ENCODE peak calls at places on chromosomes 6 and 20, in eight cellular contexts. One of them, this sample, is unnamed.

GRCh38 chr20:56755201-56755600 is 126.1 kb downstream of the TFAP2C start:
- DNase-seq in mammary epithelial cell: no peak
- DNase-seq in heart left ventricle: no peak
- DNase-seq in cardiac muscle cell: no peak
- DNase-seq in tibial nerve: no peak
- DNase-seq in HFFc6: no peak
- DNase-seq in bronchial epithelial cell: no peak
- DNase-seq in upper lobe of right lung: no peak
- DNase-seq in this sample: no peak

GRCh38 chr20:36604952-36605308 is 649 bp upstream of the RAB5IF start:
- DNase-seq in mammary epithelial cell: no peak
- DNase-seq in heart left ventricle: peak; percentile 55
- DNase-seq in cardiac muscle cell: no peak
- DNase-seq in tibial nerve: peak; percentile 18
- DNase-seq in HFFc6: no peak
- DNase-seq in bronchial epithelial cell: no peak
- DNase-seq in upper lobe of right lung: peak; percentile 70
- DNase-seq in this sample: peak; percentile 26

GRCh38 chr6:56890683-56891429 is 64.1 kb upstream of the BEND6 start:
- DNase-seq in mammary epithelial cell: peak; percentile 63
- DNase-seq in heart left ventricle: no peak
- DNase-seq in cardiac muscle cell: no peak
- DNase-seq in tibial nerve: no peak
- DNase-seq in HFFc6: peak; percentile 95
- DNase-seq in bronchial epithelial cell: peak; percentile 78
- DNase-seq in upper lobe of right lung: no peak
- DNase-seq in this sample: peak; percentile 66

GRCh38 chr6:130943738-130944137 is 116.5 kb downstream of the SMLR1 start:
- DNase-seq in mammary epithelial cell: no peak
- DNase-seq in heart left ventricle: no peak
- DNase-seq in cardiac muscle cell: peak; percentile 11
- DNase-seq in tibial nerve: no peak
- DNase-seq in HFFc6: no peak
- DNase-seq in bronchial epithelial cell: no peak
- DNase-seq in upper lobe of right lung: no peak
- DNase-seq in this sample: no peak

GRCh38 chr6:26157150-26157837 is 70.1 kb downstream of the HFE start:
- DNase-seq in mammary epithelial cell: no peak
- DNase-seq in heart left ventricle: peak; percentile 65
- DNase-seq in cardiac muscle cell: peak; percentile 86
- DNase-seq in tibial nerve: peak; percentile 53
- DNase-seq in HFFc6: no peak
- DNase-seq in bronchial epithelial cell: peak; percentile 76
- DNase-seq in upper lobe of right lung: peak; percentile 79
- DNase-seq in this sample: peak; percentile 70

GRCh38 chr6:125019873-125020272 is 57.6 kb downstream of the RNF217 start:
- DNase-seq in mammary epithelial cell: no peak
- DNase-seq in heart left ventricle: peak; percentile 26
- DNase-seq in cardiac muscle cell: no peak
- DNase-seq in tibial nerve: no peak
- DNase-seq in HFFc6: no peak
- DNase-seq in bronchial epithelial cell: no peak
- DNase-seq in upper lobe of right lung: no peak
- DNase-seq in this sample: no peak

GRCh38 chr6:155854787-155855186 is 399.1 kb upstream of the NOX3 start:
- DNase-seq in mammary epithelial cell: no peak
- DNase-seq in heart left ventricle: no peak
- DNase-seq in cardiac muscle cell: no peak
- DNase-seq in tibial nerve: no peak
- DNase-seq in HFFc6: no peak
- DNase-seq in bronchial epithelial cell: no peak
- DNase-seq in upper lobe of right lung: no peak
- DNase-seq in this sample: no peak

GRCh38 chr6:136351518-136352106 is 62.0 kb upstream of the BCLAF1 start:
- DNase-seq in mammary epithelial cell: no peak
- DNase-seq in heart left ventricle: no peak
- DNase-seq in cardiac muscle cell: no peak
- DNase-seq in tibial nerve: no peak
- DNase-seq in HFFc6: no peak
- DNase-seq in bronchial epithelial cell: no peak
- DNase-seq in upper lobe of right lung: no peak
- DNase-seq in this sample: no peak

GRCh38 chr6:160041608-160042007 is 72.7 kb downstream of the IGF2R start:
- DNase-seq in mammary epithelial cell: peak; percentile 82
- DNase-seq in heart left ventricle: peak; percentile 84
- DNase-seq in cardiac muscle cell: no peak
- DNase-seq in tibial nerve: peak; percentile 44
- DNase-seq in HFFc6: peak; percentile 29
- DNase-seq in bronchial epithelial cell: peak; percentile 84
- DNase-seq in upper lobe of right lung: peak; percentile 80
- DNase-seq in this sample: peak; percentile 97

GRCh38 chr20:35055445-35056276 is 36.9 kb downstream of the TRPC4AP start:
- DNase-seq in mammary epithelial cell: no peak
- DNase-seq in heart left ventricle: no peak
- DNase-seq in cardiac muscle cell: peak; percentile 71
- DNase-seq in tibial nerve: no peak
- DNase-seq in HFFc6: no peak
- DNase-seq in bronchial epithelial cell: no peak
- DNase-seq in upper lobe of right lung: no peak
- DNase-seq in this sample: no peak

GRCh38 chr6:156890627-156891300 is 113.6 kb downstream of the ARID1B start:
- DNase-seq in mammary epithelial cell: peak; percentile 5
- DNase-seq in heart left ventricle: no peak
- DNase-seq in cardiac muscle cell: no peak
- DNase-seq in tibial nerve: no peak
- DNase-seq in HFFc6: no peak
- DNase-seq in bronchial epithelial cell: no peak
- DNase-seq in upper lobe of right lung: no peak
- DNase-seq in this sample: no peak

GRCh38 chr20:23534801-23535593 is 33.3 kb downstream of the CST9L start:
- DNase-seq in mammary epithelial cell: no peak
- DNase-seq in heart left ventricle: no peak
- DNase-seq in cardiac muscle cell: no peak
- DNase-seq in tibial nerve: no peak
- DNase-seq in HFFc6: no peak
- DNase-seq in bronchial epithelial cell: no peak
- DNase-seq in upper lobe of right lung: no peak
- DNase-seq in this sample: no peak

GRCh38 chr20:2240835-2241234 is 55.0 kb upstream of the TGM3 start:
- DNase-seq in mammary epithelial cell: no peak
- DNase-seq in heart left ventricle: no peak
- DNase-seq in cardiac muscle cell: no peak
- DNase-seq in tibial nerve: no peak
- DNase-seq in HFFc6: no peak
- DNase-seq in bronchial epithelial cell: no peak
- DNase-seq in upper lobe of right lung: no peak
- DNase-seq in this sample: no peak

GRCh38 chr6:107697682-107698081 is 126.4 kb downstream of the SCML4 start:
- DNase-seq in mammary epithelial cell: no peak
- DNase-seq in heart left ventricle: no peak
- DNase-seq in cardiac muscle cell: peak; percentile 64
- DNase-seq in tibial nerve: no peak
- DNase-seq in HFFc6: no peak
- DNase-seq in bronchial epithelial cell: no peak
- DNase-seq in upper lobe of right lung: no peak
- DNase-seq in this sample: peak; percentile 20

DNA sequence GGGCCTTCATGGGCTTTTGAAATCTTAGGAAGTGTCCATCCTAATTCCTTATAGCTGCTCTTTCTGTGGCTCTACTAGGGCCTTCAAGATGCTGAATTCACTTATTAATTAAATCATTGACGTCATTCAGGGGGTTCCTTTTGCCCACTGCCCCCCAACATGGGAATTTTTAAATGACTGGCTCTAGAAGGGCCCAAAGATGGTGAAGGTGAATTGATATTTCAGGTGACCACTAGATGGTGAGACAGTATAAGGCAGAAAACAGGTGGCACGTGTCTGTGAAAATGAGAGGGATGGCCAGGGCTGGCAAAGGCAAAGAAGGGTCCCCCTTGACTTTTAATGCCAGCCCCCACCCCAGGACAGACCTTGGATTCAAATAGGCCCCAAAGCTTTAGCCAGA is 11.8 kb downstream of the GNAS start:
- DNase-seq in mammary epithelial cell: no peak
- DNase-seq in heart left ventricle: no peak
- DNase-seq in cardiac muscle cell: no peak
- DNase-seq in tibial nerve: no peak
- DNase-seq in HFFc6: no peak
- DNase-seq in bronchial epithelial cell: no peak
- DNase-seq in upper lobe of right lung: no peak
- DNase-seq in this sample: peak; percentile 21
- TF ChIP-seq CTCF in mammary epithelial cell: no peak
- TF ChIP-seq CTCF in heart left ventricle: no peak
- TF ChIP-seq CTCF in cardiac muscle cell: no peak
- TF ChIP-seq CTCF in tibial nerve: no peak
- TF ChIP-seq CTCF in HFFc6: peak; percentile 45
- TF ChIP-seq CTCF in bronchial epithelial cell: peak; percentile 17
- TF ChIP-seq CTCF in upper lobe of right lung: no peak
- TF ChIP-seq CTCF in this sample: peak; percentile 9

GRCh38 chr20:31260326-31260932 is 3.0 kb downstream of the DEFB115 start:
- DNase-seq in mammary epithelial cell: peak; percentile 8
- DNase-seq in heart left ventricle: no peak
- DNase-seq in cardiac muscle cell: no peak
- DNase-seq in tibial nerve: no peak
- DNase-seq in HFFc6: peak; percentile 2
- DNase-seq in bronchial epithelial cell: peak; percentile 21
- DNase-seq in upper lobe of right lung: no peak
- DNase-seq in this sample: peak; percentile 27
- TF ChIP-seq CTCF in mammary epithelial cell: peak; percentile 33
- TF ChIP-seq CTCF in heart left ventricle: no peak
- TF ChIP-seq CTCF in cardiac muscle cell: no peak
- TF ChIP-seq CTCF in tibial nerve: no peak
- TF ChIP-seq CTCF in HFFc6: peak; percentile 72
- TF ChIP-seq CTCF in bronchial epithelial cell: peak; percentile 43
- TF ChIP-seq CTCF in upper lobe of right lung: peak; percentile 47
- TF ChIP-seq CTCF in this sample: peak; percentile 58

DNA sequence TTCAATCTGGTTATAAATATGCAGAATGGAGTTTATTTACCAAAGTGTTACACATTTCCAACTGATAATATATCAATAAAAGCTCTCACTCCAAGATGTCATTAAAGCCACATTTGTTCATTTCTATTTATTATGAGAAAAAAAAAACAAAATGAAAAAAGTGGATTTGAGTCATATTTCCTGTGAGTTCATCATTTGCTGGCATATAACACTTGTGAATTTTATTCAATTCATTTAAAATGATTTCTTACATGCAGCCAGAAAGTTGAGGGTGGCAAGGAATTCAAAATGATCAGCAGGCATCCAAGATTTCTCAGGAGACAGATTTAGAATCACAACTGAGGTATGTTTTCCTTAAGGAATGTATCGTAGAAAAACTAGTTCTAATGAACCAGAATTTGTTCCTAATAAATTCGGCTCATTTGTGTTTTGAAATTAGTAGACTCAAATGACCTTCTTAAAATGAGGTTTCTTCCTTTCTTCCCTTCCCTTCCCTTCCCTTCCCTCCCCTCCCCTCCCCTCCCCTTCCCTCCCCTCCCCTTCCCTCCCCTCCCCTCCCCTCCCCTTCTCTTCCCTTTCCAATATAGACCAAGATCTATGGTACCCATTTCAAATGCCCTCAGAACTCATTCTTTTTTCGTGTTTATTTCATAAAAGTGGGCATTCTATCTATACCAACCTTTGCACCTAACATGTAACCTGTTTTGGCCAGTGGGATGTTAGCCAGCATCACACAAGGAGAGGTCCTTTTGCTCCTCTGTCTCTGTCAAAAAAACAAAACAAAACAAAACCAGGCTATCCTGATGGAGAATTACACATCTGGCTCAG is 357.9 kb upstream of the TSHZ2 start:
- DNase-seq in mammary epithelial cell: no peak
- DNase-seq in heart left ventricle: no peak
- DNase-seq in cardiac muscle cell: no peak
- DNase-seq in tibial nerve: no peak
- DNase-seq in HFFc6: no peak
- DNase-seq in bronchial epithelial cell: no peak
- DNase-seq in upper lobe of right lung: no peak
- DNase-seq in this sample: no peak
- TF ChIP-seq CTCF in mammary epithelial cell: no peak
- TF ChIP-seq CTCF in heart left ventricle: no peak
- TF ChIP-seq CTCF in cardiac muscle cell: no peak
- TF ChIP-seq CTCF in tibial nerve: no peak
- TF ChIP-seq CTCF in HFFc6: no peak
- TF ChIP-seq CTCF in bronchial epithelial cell: no peak
- TF ChIP-seq CTCF in upper lobe of right lung: no peak
- TF ChIP-seq CTCF in this sample: no peak

GRCh38 chr6:133951227-133951626 is 1.8 kb upstream of the TBPL1 start:
- DNase-seq in mammary epithelial cell: no peak
- DNase-seq in heart left ventricle: no peak
- DNase-seq in cardiac muscle cell: no peak
- DNase-seq in tibial nerve: no peak
- DNase-seq in HFFc6: no peak
- DNase-seq in bronchial epithelial cell: no peak
- DNase-seq in upper lobe of right lung: no peak
- DNase-seq in this sample: no peak

GRCh38 chr6:133955136-133955576 is 2.1 kb downstream of the TBPL1 start:
- DNase-seq in mammary epithelial cell: no peak
- DNase-seq in heart left ventricle: no peak
- DNase-seq in cardiac muscle cell: no peak
- DNase-seq in tibial nerve: no peak
- DNase-seq in HFFc6: no peak
- DNase-seq in bronchial epithelial cell: no peak
- DNase-seq in upper lobe of right lung: no peak
- DNase-seq in this sample: no peak

GRCh38 chr6:133953634-133954415 is 801 bp downstream of the TBPL1 start:
- DNase-seq in mammary epithelial cell: no peak
- DNase-seq in heart left ventricle: no peak
- DNase-seq in cardiac muscle cell: no peak
- DNase-seq in tibial nerve: no peak
- DNase-seq in HFFc6: no peak
- DNase-seq in bronchial epithelial cell: no peak
- DNase-seq in upper lobe of right lung: no peak
- DNase-seq in this sample: peak; percentile 5

GRCh38 chr6:133952815-133953633 is at the start of gene TBPL1:
- DNase-seq in mammary epithelial cell: peak; percentile 88
- DNase-seq in heart left ventricle: peak; percentile 96
- DNase-seq in cardiac muscle cell: peak; percentile 95
- DNase-seq in tibial nerve: peak; percentile 94
- DNase-seq in HFFc6: peak; percentile 90
- DNase-seq in bronchial epithelial cell: peak; percentile 77
- DNase-seq in upper lobe of right lung: peak; percentile 96
- DNase-seq in this sample: peak; percentile 95

GRCh38 chr6:133951881-133952814 is 876 bp upstream of the TBPL1 start:
- DNase-seq in mammary epithelial cell: peak; percentile 68
- DNase-seq in heart left ventricle: peak; percentile 76
- DNase-seq in cardiac muscle cell: peak; percentile 82
- DNase-seq in tibial nerve: peak; percentile 65
- DNase-seq in HFFc6: peak; percentile 80
- DNase-seq in bronchial epithelial cell: peak; percentile 75
- DNase-seq in upper lobe of right lung: peak; percentile 76
- DNase-seq in this sample: peak; percentile 68
- TF ChIP-seq CTCF in mammary epithelial cell: peak; percentile 13
- TF ChIP-seq CTCF in heart left ventricle: no peak
- TF ChIP-seq CTCF in cardiac muscle cell: peak; percentile 43
- TF ChIP-seq CTCF in tibial nerve: peak; percentile 55
- TF ChIP-seq CTCF in HFFc6: peak; percentile 74
- TF ChIP-seq CTCF in bronchial epithelial cell: peak; percentile 30
- TF ChIP-seq CTCF in upper lobe of right lung: peak; percentile 51
- TF ChIP-seq CTCF in this sample: peak; percentile 33

DNA sequence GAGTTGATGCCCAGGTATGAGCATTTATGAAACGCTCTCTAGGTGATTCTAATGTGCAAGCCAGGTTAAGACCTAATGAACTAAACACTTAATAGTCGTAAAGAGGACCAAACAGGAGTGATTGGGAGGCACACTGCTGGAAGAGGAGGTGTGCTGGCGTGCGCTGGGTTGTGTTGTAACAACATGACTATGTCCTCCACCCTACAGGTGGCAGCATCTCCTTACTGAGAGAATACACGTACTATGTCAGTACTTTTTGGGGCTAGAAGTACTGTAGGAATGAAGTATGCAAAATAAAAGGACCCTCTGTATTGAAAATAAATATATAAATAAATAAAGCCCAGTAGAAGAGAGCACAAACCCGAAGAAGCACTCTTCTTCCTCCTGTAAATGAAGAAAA is 11.9 kb downstream of the C6orf89 start:
- DNase-seq in mammary epithelial cell: peak; percentile 18
- DNase-seq in heart left ventricle: no peak
- DNase-seq in cardiac muscle cell: peak; percentile 32
- DNase-seq in tibial nerve: peak; percentile 41
- DNase-seq in HFFc6: no peak
- DNase-seq in bronchial epithelial cell: no peak
- DNase-seq in upper lobe of right lung: no peak
- DNase-seq in this sample: peak; percentile 25
- TF ChIP-seq CTCF in mammary epithelial cell: peak; percentile 15
- TF ChIP-seq CTCF in heart left ventricle: peak; percentile 11
- TF ChIP-seq CTCF in cardiac muscle cell: no peak
- TF ChIP-seq CTCF in tibial nerve: no peak
- TF ChIP-seq CTCF in HFFc6: peak; percentile 47
- TF ChIP-seq CTCF in bronchial epithelial cell: no peak
- TF ChIP-seq CTCF in upper lobe of right lung: no peak
- TF ChIP-seq CTCF in this sample: no peak